ENCODE peak calls at places on chromosomes 16 and 17, in eight cellular contexts. W, N, U, H, L, D, S and X are unnamed samples.

GRCh38 chr17:51428668-51429486 is 168.5 kb downstream of the UTP18 start:
- DNase-seq in W (no peak), N (no peak), U (no peak), H (no peak), L (no peak), D (no peak), S (no peak), X (no peak)

GRCh38 chr17:74351552-74352210 is 10.0 kb downstream of the BTBD17 start:
- DNase-seq in W (no peak), N (no peak), U (no peak), H (no peak), L (no peak), D (peak), S (no peak), X (no peak)

GRCh38 chr17:78665952-78666920 is 89.0 kb upstream of the DNAH17 start:
- DNase-seq in W (no peak), N (no peak), U (no peak), H (no peak), L (peak), D (no peak), S (peak), X (peak)

GRCh38 chr17:49223168-49223516 is 7.4 kb downstream of the PHOSPHO1 start:
- DNase-seq in W (no peak), N (no peak), U (no peak), H (no peak), L (no peak), D (no peak), S (no peak), X (no peak)

GRCh38 chr16:86854058-86854621 is 275.8 kb downstream of the FOXL1 start:
- DNase-seq in W (no peak), N (no peak), U (no peak), H (no peak), L (no peak), D (no peak), S (no peak), X (no peak)

GRCh38 chr16:55436587-55436986 is 42.4 kb upstream of the MMP2 start:
- DNase-seq in W (no peak), N (no peak), U (no peak), H (no peak), L (no peak), D (no peak), S (no peak), X (no peak)

GRCh38 chr17:21089145-21089544 is 37.6 kb upstream of the DHRS7B start:
- DNase-seq in W (no peak), N (no peak), U (no peak), H (no peak), L (no peak), D (no peak), S (no peak), X (no peak)

GRCh38 chr17:65660947-65661346 is 99.5 kb upstream of the AXIN2 start:
- DNase-seq in W (no peak), N (no peak), U (no peak), H (no peak), L (no peak), D (no peak), S (no peak), X (no peak)

GRCh38 chr16:12406158-12406557 is 397.5 kb downstream of the CPPED1 start:
- DNase-seq in W (no peak), N (no peak), U (no peak), H (no peak), L (no peak), D (no peak), S (no peak), X (no peak)

GRCh38 chr16:4602330-4602729 is 12.4 kb downstream of the UBALD1 start:
- DNase-seq in W (no peak), N (no peak), U (no peak), H (no peak), L (no peak), D (no peak), S (no peak), X (no peak)

GRCh38 chr16:19472487-19472886 is 49.4 kb downstream of the GDE1 start:
- DNase-seq in W (no peak), N (no peak), U (no peak), H (no peak), L (no peak), D (no peak), S (no peak), X (no peak)

GRCh38 chr16:84650062-84650991 is 2.0 kb downstream of the KLHL36 start:
- DNase-seq in W (no peak), N (no peak), U (peak), H (no peak), L (no peak), D (no peak), S (no peak), X (no peak)